ENCODE peak calls at places on chromosomes 16 and 17, in nine cellular contexts. One of them, this sample, is unnamed.
A peak's percentile ranks its signal among the peaks of the same experiment; 100 is the strongest.

GRCh38 chr17:726331-726919 is 6.0 kb upstream of the TLCD3A start:
- DNase-seq in activated CD4-positive, alpha-beta T cell treated with anti-CD3 and anti-CD28 coated beads, Interleukin-2, amount 50 U/mL, for 1 hour: no peak
- DNase-seq in cardiac fibroblast: no peak
- DNase-seq in mucosa of descending colon: peak; percentile 42
- DNase-seq in cortex of kidney: no peak
- DNase-seq in AG08395: no peak
- DNase-seq in kidney tubule cell: no peak
- DNase-seq in HEK293T: no peak
- DNase-seq in activated naive CD4-positive, alpha-beta T cell: no peak
- DNase-seq in this sample: no peak

GRCh38 chr16:50269769-50270509 is 3.6 kb downstream of the ADCY7 start:
- DNase-seq in activated CD4-positive, alpha-beta T cell treated with anti-CD3 and anti-CD28 coated beads, Interleukin-2, amount 50 U/mL, for 1 hour: no peak
- DNase-seq in cardiac fibroblast: no peak
- DNase-seq in mucosa of descending colon: no peak
- DNase-seq in cortex of kidney: no peak
- DNase-seq in AG08395: no peak
- DNase-seq in kidney tubule cell: no peak
- DNase-seq in HEK293T: no peak
- DNase-seq in activated naive CD4-positive, alpha-beta T cell: no peak
- DNase-seq in this sample: no peak

GRCh38 chr16:81106826-81107503 is 10.8 kb upstream of the GCSH start:
- DNase-seq in activated CD4-positive, alpha-beta T cell treated with anti-CD3 and anti-CD28 coated beads, Interleukin-2, amount 50 U/mL, for 1 hour: no peak
- DNase-seq in cardiac fibroblast: no peak
- DNase-seq in mucosa of descending colon: no peak
- DNase-seq in cortex of kidney: no peak
- DNase-seq in AG08395: no peak
- DNase-seq in kidney tubule cell: no peak
- DNase-seq in HEK293T: no peak
- DNase-seq in activated naive CD4-positive, alpha-beta T cell: no peak
- DNase-seq in this sample: no peak

GRCh38 chr17:31535581-31535981 is 144.1 kb downstream of the RAB11FIP4 start:
- DNase-seq in activated CD4-positive, alpha-beta T cell treated with anti-CD3 and anti-CD28 coated beads, Interleukin-2, amount 50 U/mL, for 1 hour: no peak
- DNase-seq in cardiac fibroblast: no peak
- DNase-seq in mucosa of descending colon: no peak
- DNase-seq in cortex of kidney: no peak
- DNase-seq in AG08395: no peak
- DNase-seq in kidney tubule cell: no peak
- DNase-seq in HEK293T: no peak
- DNase-seq in activated naive CD4-positive, alpha-beta T cell: no peak
- DNase-seq in this sample: no peak

GRCh38 chr17:82890339-82890730 is 50.5 kb upstream of the ZNF750 start:
- DNase-seq in activated CD4-positive, alpha-beta T cell treated with anti-CD3 and anti-CD28 coated beads, Interleukin-2, amount 50 U/mL, for 1 hour: no peak
- DNase-seq in cardiac fibroblast: no peak
- DNase-seq in mucosa of descending colon: no peak
- DNase-seq in cortex of kidney: no peak
- DNase-seq in AG08395: no peak
- DNase-seq in kidney tubule cell: no peak
- DNase-seq in HEK293T: no peak
- DNase-seq in activated naive CD4-positive, alpha-beta T cell: no peak
- DNase-seq in this sample: no peak

GRCh38 chr16:82834156-82834758 is 207.5 kb downstream of the CDH13 start:
- DNase-seq in activated CD4-positive, alpha-beta T cell treated with anti-CD3 and anti-CD28 coated beads, Interleukin-2, amount 50 U/mL, for 1 hour: no peak
- DNase-seq in cardiac fibroblast: no peak
- DNase-seq in mucosa of descending colon: no peak
- DNase-seq in cortex of kidney: no peak
- DNase-seq in AG08395: no peak
- DNase-seq in kidney tubule cell: no peak
- DNase-seq in HEK293T: no peak
- DNase-seq in activated naive CD4-positive, alpha-beta T cell: no peak
- DNase-seq in this sample: no peak

GRCh38 chr16:22694887-22695382 is 119.0 kb upstream of the HS3ST2 start:
- DNase-seq in activated CD4-positive, alpha-beta T cell treated with anti-CD3 and anti-CD28 coated beads, Interleukin-2, amount 50 U/mL, for 1 hour: no peak
- DNase-seq in cardiac fibroblast: peak; percentile 54
- DNase-seq in mucosa of descending colon: peak; percentile 32
- DNase-seq in cortex of kidney: no peak
- DNase-seq in AG08395: peak; percentile 98
- DNase-seq in kidney tubule cell: no peak
- DNase-seq in HEK293T: no peak
- DNase-seq in activated naive CD4-positive, alpha-beta T cell: no peak
- DNase-seq in this sample: no peak

GRCh38 chr17:4796550-4796915 is 569 bp downstream of the PSMB6 start:
- DNase-seq in activated CD4-positive, alpha-beta T cell treated with anti-CD3 and anti-CD28 coated beads, Interleukin-2, amount 50 U/mL, for 1 hour: no peak
- DNase-seq in cardiac fibroblast: peak; percentile 47
- DNase-seq in mucosa of descending colon: peak; percentile 25
- DNase-seq in cortex of kidney: no peak
- DNase-seq in AG08395: peak; percentile 68
- DNase-seq in kidney tubule cell: peak; percentile 42
- DNase-seq in HEK293T: peak; percentile 59
- DNase-seq in activated naive CD4-positive, alpha-beta T cell: no peak
- DNase-seq in this sample: no peak

GRCh38 chr17:52383493-52384100 is 225.1 kb upstream of the CA10 start:
- DNase-seq in activated CD4-positive, alpha-beta T cell treated with anti-CD3 and anti-CD28 coated beads, Interleukin-2, amount 50 U/mL, for 1 hour: no peak
- DNase-seq in cardiac fibroblast: peak; percentile 63
- DNase-seq in mucosa of descending colon: peak; percentile 88
- DNase-seq in cortex of kidney: no peak
- DNase-seq in AG08395: no peak
- DNase-seq in kidney tubule cell: peak; percentile 78
- DNase-seq in HEK293T: peak; percentile 45
- DNase-seq in activated naive CD4-positive, alpha-beta T cell: no peak
- DNase-seq in this sample: peak; percentile 4

GRCh38 chr17:59332890-59333377 is 1.5 kb downstream of the YPEL2 start:
- DNase-seq in activated CD4-positive, alpha-beta T cell treated with anti-CD3 and anti-CD28 coated beads, Interleukin-2, amount 50 U/mL, for 1 hour: no peak
- DNase-seq in cardiac fibroblast: peak; percentile 55
- DNase-seq in mucosa of descending colon: peak; percentile 49
- DNase-seq in cortex of kidney: no peak
- DNase-seq in AG08395: peak; percentile 39
- DNase-seq in kidney tubule cell: peak; percentile 62
- DNase-seq in HEK293T: no peak
- DNase-seq in activated naive CD4-positive, alpha-beta T cell: no peak
- DNase-seq in this sample: no peak

GRCh38 chr17:78019976-78020716 is 61.6 kb downstream of the TNRC6C start:
- DNase-seq in activated CD4-positive, alpha-beta T cell treated with anti-CD3 and anti-CD28 coated beads, Interleukin-2, amount 50 U/mL, for 1 hour: no peak
- DNase-seq in cardiac fibroblast: no peak
- DNase-seq in mucosa of descending colon: no peak
- DNase-seq in cortex of kidney: no peak
- DNase-seq in AG08395: no peak
- DNase-seq in kidney tubule cell: no peak
- DNase-seq in HEK293T: no peak
- DNase-seq in activated naive CD4-positive, alpha-beta T cell: no peak
- DNase-seq in this sample: no peak

GRCh38 chr16:88359008-88359407 is 23.8 kb upstream of the ZNF469 start:
- DNase-seq in activated CD4-positive, alpha-beta T cell treated with anti-CD3 and anti-CD28 coated beads, Interleukin-2, amount 50 U/mL, for 1 hour: no peak
- DNase-seq in cardiac fibroblast: no peak
- DNase-seq in mucosa of descending colon: no peak
- DNase-seq in cortex of kidney: no peak
- DNase-seq in AG08395: no peak
- DNase-seq in kidney tubule cell: no peak
- DNase-seq in HEK293T: no peak
- DNase-seq in activated naive CD4-positive, alpha-beta T cell: no peak
- DNase-seq in this sample: no peak

GRCh38 chr17:15303293-15303692 is 38.1 kb downstream of the TEKT3 start:
- DNase-seq in activated CD4-positive, alpha-beta T cell treated with anti-CD3 and anti-CD28 coated beads, Interleukin-2, amount 50 U/mL, for 1 hour: no peak
- DNase-seq in cardiac fibroblast: no peak
- DNase-seq in mucosa of descending colon: no peak
- DNase-seq in cortex of kidney: no peak
- DNase-seq in AG08395: no peak
- DNase-seq in kidney tubule cell: no peak
- DNase-seq in HEK293T: no peak
- DNase-seq in activated naive CD4-positive, alpha-beta T cell: no peak
- DNase-seq in this sample: no peak

GRCh38 chr17:13398853-13399252 is 202.9 kb downstream of the HS3ST3A1 start:
- DNase-seq in activated CD4-positive, alpha-beta T cell treated with anti-CD3 and anti-CD28 coated beads, Interleukin-2, amount 50 U/mL, for 1 hour: no peak
- DNase-seq in cardiac fibroblast: no peak
- DNase-seq in mucosa of descending colon: no peak
- DNase-seq in cortex of kidney: no peak
- DNase-seq in AG08395: no peak
- DNase-seq in kidney tubule cell: no peak
- DNase-seq in HEK293T: no peak
- DNase-seq in activated naive CD4-positive, alpha-beta T cell: no peak
- DNase-seq in this sample: no peak

GRCh38 chr16:51565149-51565548 is 414.1 kb upstream of the SALL1 start:
- DNase-seq in activated CD4-positive, alpha-beta T cell treated with anti-CD3 and anti-CD28 coated beads, Interleukin-2, amount 50 U/mL, for 1 hour: no peak
- DNase-seq in cardiac fibroblast: no peak
- DNase-seq in mucosa of descending colon: no peak
- DNase-seq in cortex of kidney: no peak
- DNase-seq in AG08395: no peak
- DNase-seq in kidney tubule cell: no peak
- DNase-seq in HEK293T: no peak
- DNase-seq in activated naive CD4-positive, alpha-beta T cell: no peak
- DNase-seq in this sample: no peak

GRCh38 chr17:40542562-40543411 is 22.5 kb downstream of the CCR7 start:
- DNase-seq in activated CD4-positive, alpha-beta T cell treated with anti-CD3 and anti-CD28 coated beads, Interleukin-2, amount 50 U/mL, for 1 hour: peak; percentile 50
- DNase-seq in cardiac fibroblast: peak; percentile 100
- DNase-seq in mucosa of descending colon: peak; percentile 52
- DNase-seq in cortex of kidney: no peak
- DNase-seq in AG08395: peak; percentile 89
- DNase-seq in kidney tubule cell: no peak
- DNase-seq in HEK293T: no peak
- DNase-seq in activated naive CD4-positive, alpha-beta T cell: no peak
- DNase-seq in this sample: no peak

GRCh38 chr16:50246299-50247122 is 19.8 kb upstream of the ADCY7 start:
- DNase-seq in activated CD4-positive, alpha-beta T cell treated with anti-CD3 and anti-CD28 coated beads, Interleukin-2, amount 50 U/mL, for 1 hour: no peak
- DNase-seq in cardiac fibroblast: no peak
- DNase-seq in mucosa of descending colon: peak; percentile 31
- DNase-seq in cortex of kidney: no peak
- DNase-seq in AG08395: no peak
- DNase-seq in kidney tubule cell: peak; percentile 6
- DNase-seq in HEK293T: peak; percentile 30
- DNase-seq in activated naive CD4-positive, alpha-beta T cell: no peak
- DNase-seq in this sample: no peak

This sample was measured in HCT116.